ENCODE peak calls at places on chromosomes 16 and 17, in seven cellular contexts. B is effector memory CD4-positive, alpha-beta T cell; A is AG10803; O is WTC11; F is tibial artery; S is adipocyte; Y is cardiac muscle cell. T is an unnamed sample.

GRCh38 chr16:50469744-50470301 is 78.4 kb upstream of the NKD1 start:
- DNase-seq in F (no peak), A (no peak), B (no peak), S (no peak), O (no peak), Y (peak), T (no peak)

GRCh38 chr17:58913971-58914769 is 158.5 kb downstream of the PPM1E start:
- DNase-seq in O (no peak), B (no peak), S (peak), A (peak), Y (no peak), F (no peak), T (peak)

GRCh38 chr16:67805718-67806427 is 487 bp downstream of the RANBP10 start:
- DNase-seq in B (no peak), F (no peak), S (peak), Y (peak), A (no peak), O (no peak), T (no peak)

GRCh38 chr17:78341559-78342437 is 18.1 kb downstream of the SOCS3 start:
- DNase-seq in B (no peak), Y (peak), S (peak), O (peak), A (peak), F (peak), T (peak)

GRCh38 chr17:82270651-82271050 is 2.8 kb downstream of the CSNK1D start:
- DNase-seq in B (no peak), F (no peak), A (no peak), S (no peak), Y (no peak), O (no peak), T (no peak)

GRCh38 chr17:17484451-17484899 is 7.7 kb downstream of the MED9 start:
- DNase-seq in A (no peak), F (no peak), S (no peak), B (no peak), O (no peak), Y (no peak), T (peak)

GRCh38 chr16:67162439-67163163 is 1.9 kb upstream of the HSF4 start:
- DNase-seq in B (no peak), Y (no peak), F (no peak), S (peak), O (no peak), A (no peak), T (no peak)

GRCh38 chr17:15038656-15039055 is 226.5 kb downstream of the PMP22 start:
- DNase-seq in S (peak), Y (no peak), O (no peak), F (no peak), A (peak), B (no peak), T (peak)

GRCh38 chr17:34654871-34655270 is 75.5 kb downstream of the TMEM132E start:
- DNase-seq in O (no peak), Y (peak), F (no peak), A (no peak), S (no peak), B (no peak), T (no peak)

GRCh38 chr16:3520861-3521260 is 20.1 kb downstream of the CLUAP1 start:
- DNase-seq in A (no peak), Y (no peak), F (no peak), B (no peak), O (peak), S (no peak), T (no peak)

GRCh38 chr17:27403480-27404005 is 52.7 kb upstream of the KSR1 start:
- DNase-seq in B (no peak), A (no peak), Y (no peak), O (no peak), S (no peak), F (no peak), T (no peak)

GRCh38 chr16:54086791-54087190 is 199.8 kb downstream of the IRX3 start:
- DNase-seq in F (no peak), B (no peak), O (no peak), S (no peak), Y (no peak), A (no peak), T (no peak)

GRCh38 chr16:56869513-56870270 is 4.7 kb downstream of the SLC12A3 start:
- DNase-seq in A (no peak), S (no peak), Y (no peak), B (no peak), O (peak), F (no peak), T (peak)

GRCh38 chr17:58400826-58401225 is 16.5 kb downstream of the RNF43 start:
- DNase-seq in A (no peak), B (no peak), O (no peak), S (no peak), F (no peak), Y (no peak), T (no peak)

GRCh38 chr17:17304521-17304985 is 1.4 kb downstream of the NT5M start:
- DNase-seq in B (no peak), A (no peak), O (no peak), F (no peak), S (no peak), Y (peak), T (no peak)

GRCh38 chr16:87541004-87541881 is 48.4 kb upstream of the ZCCHC14 start:
- DNase-seq in B (no peak), F (peak), Y (no peak), O (no peak), S (peak), A (peak), T (peak)

GRCh38 chr16:86540894-86541293 is 14.1 kb downstream of the MTHFSD start:
- DNase-seq in B (no peak), O (no peak), S (no peak), A (no peak), F (no peak), Y (no peak), T (no peak)

GRCh38 chr16:49356728-49357488 is 16.7 kb upstream of the C16orf78 start:
- DNase-seq in S (no peak), O (no peak), A (no peak), Y (no peak), B (no peak), F (no peak), T (no peak)

GRCh38 chr17:50715471-50715870 is 3.9 kb upstream of the LUC7L3 start:
- DNase-seq in B (no peak), O (no peak), Y (no peak), S (no peak), A (no peak), F (no peak), T (no peak)

GRCh38 chr17:82105882-82106696 is 8.1 kb upstream of the FASN start:
- DNase-seq in F (no peak), S (peak), A (peak), Y (peak), B (peak), O (peak), T (peak)

GRCh38 chr17:9549215-9549614 is 26.4 kb downstream of the STX8 start:
- DNase-seq in B (no peak), A (no peak), S (no peak), F (no peak), Y (no peak), O (no peak), T (no peak)

T was measured in GM23248.